ENCODE peak calls at places on chromosomes 3 and 15, in five cellular contexts. U is sigmoid colon, I is Panc1, E is ascending aorta, D is ovary. X is an unnamed sample. For H3K4me1, H3K36me3 and H3K27me3, the result is how much of the 10 kb centered on the place peaks cover.

GRCh38 chr15:57149196-57149595 is 227.1 kb upstream of the CGNL1 start:
- DNase-seq in D (no peak), I (no peak), E (no peak), U (no peak), X (no peak)

GRCh38 chr3:184380627-184381260 is 890 bp downstream of the CHRD start:
- DNase-seq in E (no peak), D (peak), I (no peak), U (peak), X (peak)

GRCh38 chr3:134956395-134956794 is 161.3 kb downstream of the EPHB1 start:
- DNase-seq in U (no peak), D (no peak), E (no peak), I (no peak), X (no peak)

GRCh38 chr15:63231717-63232116 is 42.3 kb downstream of the RAB8B start:
- DNase-seq in D (no peak), U (no peak), I (no peak), E (no peak), X (no peak)

GRCh38 chr3:107452436-107452835 is 70.3 kb upstream of the BBX start:
- DNase-seq in D (no peak), I (no peak), E (no peak), U (no peak), X (no peak)

GRCh38 chr3:132342183-132342582 is 25.0 kb downstream of the ACP3 start:
- DNase-seq in I (no peak), E (no peak), U (no peak), D (no peak), X (no peak)

GRCh38 chr3:126569390-126569975 is 10.8 kb upstream of the C3orf22 start:
- DNase-seq in U (no peak), I (no peak), E (no peak), D (no peak), X (no peak)

GRCh38 chr3:125240496-125240895 is 27.9 kb upstream of the SLC12A8 start:
- DNase-seq in E (no peak), U (no peak), D (no peak), I (no peak), X (no peak)

GRCh38 chr15:30791239-30791638 is 112.5 kb upstream of the FAN1 start:
- DNase-seq in D (no peak), E (no peak), U (no peak), I (no peak), X (no peak)

GRCh38 chr3:153350420-153350819 is 188.4 kb downstream of the RAP2B start:
- DNase-seq in E (no peak), I (no peak), D (no peak), U (no peak), X (no peak)

GRCh38 chr15:29356807-29357206 is 87.2 kb upstream of the NSMCE3 start:
- DNase-seq in U (no peak), D (no peak), E (no peak), I (no peak), X (no peak)

GRCh38 chr3:193711964-193712598 is 119.1 kb downstream of the OPA1 start:
- DNase-seq in I (no peak), U (no peak), D (no peak), E (no peak), X (no peak)

GRCh38 chr15:70492240-70493177 is 270.8 kb downstream of the UACA start:
- DNase-seq in E (no peak), U (no peak), D (no peak), I (no peak), X (no peak)

GRCh38 chr15:29533667-29534066 is 264.0 kb upstream of the NSMCE3 start:
- DNase-seq in I (no peak), E (no peak), D (no peak), U (no peak), X (no peak)

GRCh38 chr3:42257007-42257406 is 9.0 kb downstream of the CCK start:
- DNase-seq in E (no peak), I (no peak), U (no peak), D (no peak), X (no peak)

GRCh38 chr15:72599855-72600464 is 54.5 kb upstream of the GOLGA6B start:
- DNase-seq in I (peak), U (no peak), E (no peak), D (no peak), X (peak)

GRCh38 chr15:34335176-34335575 is 2.4 kb downstream of the SLC12A6 start:
- DNase-seq in E (no peak), U (no peak), I (no peak), D (no peak), X (no peak)

GRCh38 chr3:111714305-111714704 is 119.2 kb upstream of the ZBED2 start:
- DNase-seq in D (no peak), I (no peak), U (no peak), E (no peak), X (no peak)

GRCh38 chr3:9247361-9248231 is 1.9 kb downstream of the SRGAP3 start:
- DNase-seq in E (no peak), U (no peak), I (no peak), D (no peak), X (no peak)

GRCh38 chr3:168213920-168214319 is 118.2 kb upstream of the GOLIM4 start:
- DNase-seq in D (no peak), I (no peak), E (no peak), U (no peak), X (no peak)

GRCh38 chr3:172057059-172057458 is 17.7 kb downstream of the FNDC3B start:
- DNase-seq in E (no peak), D (no peak), I (no peak), U (no peak), X (no peak)

GRCh38 chr15:33844597-33844996 is 123.7 kb upstream of the CHRM5 start:
- DNase-seq in I (no peak), U (no peak), D (no peak), E (no peak), X (no peak)

GRCh38 chr3:14206548-14207177 is 28.0 kb downstream of the LSM3 start:
- DNase-seq in D (no peak), I (no peak), E (no peak), U (no peak), X (no peak)

GRCh38 chr15:91921188-91921820 is 67.8 kb downstream of the SLCO3A1 start:
- DNase-seq in D (no peak), I (no peak), U (no peak), E (no peak), X (no peak)

GRCh38 chr3:13092621-13093339 is 19.6 kb upstream of the IQSEC1 start:
- DNase-seq in I (no peak), U (peak), E (no peak), D (peak), X (no peak)

GRCh38 chr15:80177151-80177550 is 24.4 kb downstream of the FAH start:
- DNase-seq in U (no peak), I (no peak), D (no peak), E (no peak), X (no peak)

GRCh38 chr3:73848173-73848751 is 223.5 kb upstream of the PDZRN3 start:
- DNase-seq in D (no peak), E (no peak), U (no peak), I (no peak), X (peak)

GRCh38 chr15:101488300-101489164 is 975 bp downstream of the PCSK6 start:
- DNase-seq in U (no peak), E (no peak), D (no peak), I (no peak), X (no peak)

GRCh38 chr15:93247466-93248121 is 158.6 kb upstream of the RGMA start:
- DNase-seq in D (no peak), U (no peak), I (no peak), E (no peak), X (no peak)

GRCh38 chr15:101127503-101128076 is 124.3 kb downstream of the CHSY1 start:
- DNase-seq in I (no peak), E (peak), U (peak), D (peak), X (peak)

GRCh38 chr15:87619161-87619960 is 637.2 kb downstream of the NTRK3 start:
- DNase-seq in U (no peak), I (no peak), E (no peak), D (no peak), X (no peak)

GRCh38 chr3:59759298-59760169 is 709.7 kb upstream of the CFAP20DC start:
- DNase-seq in I (no peak), U (no peak), D (no peak), E (no peak), X (no peak)

GRCh38 chr3:188385295-188385694 is 231.3 kb downstream of the LPP start:
- DNase-seq in I (no peak), D (no peak), E (no peak), U (no peak), X (no peak)

GRCh38 chr3:46501702-46502101 is 3.9 kb downstream of the RTP3 start:
- DNase-seq in D (no peak), I (no peak), U (no peak), E (no peak), X (no peak)

GRCh38 chr15:29435811-29436210 is 166.2 kb upstream of the NSMCE3 start:
- DNase-seq in U (no peak), E (no peak), I (no peak), D (no peak), X (no peak)

GRCh38 chr3:14410501-14411165 is 8.2 kb downstream of the SLC6A6 start:
- DNase-seq in U (no peak), E (no peak), I (peak), D (no peak), X (no peak)

GRCh38 chr3:37862219-37862711 is 585 bp downstream of the CTDSPL start:
- DNase-seq in D (peak), I (no peak), U (peak), E (no peak), X (no peak)

GRCh38 chr15:90191795-90192494 is 9.2 kb upstream of the SEMA4B start:
- DNase-seq in I (no peak), E (no peak), U (peak), D (peak), X (peak)

GRCh38 chr3:123638936-123639680 is 54.3 kb upstream of the HACD2 start:
- DNase-seq in E (no peak), U (peak), I (no peak), D (no peak), X (no peak)

GRCh38 chr3:123641505-123641904 is 56.7 kb upstream of the HACD2 start:
- DNase-seq in I (no peak), U (peak), D (no peak), E (no peak), X (no peak)

GRCh38 chr3:123641084-123641462 is 56.2 kb upstream of the HACD2 start:
- DNase-seq in I (no peak), U (peak), E (no peak), D (no peak), X (no peak)

GRCh38 chr3:123642182-123642956 is 57.5 kb upstream of the HACD2 start:
- DNase-seq in I (peak), E (no peak), U (peak), D (peak), X (peak)

DNA sequence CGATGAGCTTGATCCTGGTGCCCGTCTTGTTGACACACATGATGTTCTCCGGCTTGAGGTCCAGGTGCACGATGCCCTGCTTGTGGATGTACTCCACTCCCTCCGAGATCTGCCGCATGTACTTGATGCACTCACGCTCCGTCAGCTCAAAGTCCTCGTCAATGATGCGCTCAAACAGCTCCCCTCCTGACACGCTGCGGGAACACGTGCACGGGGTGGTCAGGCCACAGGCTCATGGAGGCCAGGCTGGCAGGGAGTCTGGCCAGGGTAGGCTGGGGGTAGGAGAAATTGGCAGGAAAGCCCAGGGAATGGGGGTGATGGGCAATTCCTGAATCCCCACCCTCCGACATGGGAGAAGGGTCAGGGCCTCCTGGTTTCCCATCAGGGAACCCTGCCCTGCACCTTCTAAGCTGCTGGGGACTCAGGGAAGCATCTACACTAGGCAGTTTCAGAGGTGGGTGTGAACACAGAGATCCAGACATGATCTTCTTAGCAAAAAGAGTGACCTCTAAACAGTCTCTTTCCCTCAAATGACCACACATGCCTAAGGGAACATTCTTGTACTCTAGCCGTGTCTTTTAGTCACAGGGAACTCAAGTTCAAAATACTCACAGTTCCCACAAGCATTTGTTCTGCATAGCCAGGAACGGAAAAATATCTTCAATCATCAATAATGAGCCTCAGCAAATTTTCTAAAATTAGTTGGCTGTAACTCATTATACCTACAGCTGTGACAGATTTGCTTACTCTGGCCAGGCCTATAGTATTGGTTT is 55.6 kb upstream of the HACD2 start:
- DNase-seq in D (no peak), U (peak), I (no peak), E (no peak), X (no peak)
- H3K4me1 ChIP-seq in D (under half), U (half or more), I (under half), E (under half), X (under half)

GRCh38 chr15:44595246-44595645 is 58.3 kb downstream of the EIF3J start:
- DNase-seq in E (no peak), I (no peak), U (no peak), D (no peak), X (no peak)

GRCh38 chr15:44591326-44591725 is 54.4 kb downstream of the EIF3J start:
- DNase-seq in D (no peak), I (no peak), U (no peak), E (no peak), X (no peak)

GRCh38 chr15:44595656-44596510 is 58.9 kb downstream of the EIF3J start:
- DNase-seq in U (no peak), D (no peak), I (no peak), E (no peak), X (no peak)

GRCh38 chr15:44596511-44597010 is 59.6 kb downstream of the EIF3J start:
- DNase-seq in I (no peak), E (no peak), U (no peak), D (no peak), X (no peak)

GRCh38 chr15:44593042-44593736 is 56.2 kb downstream of the EIF3J start:
- DNase-seq in I (no peak), E (no peak), D (no peak), U (no peak), X (peak)
- H3K36me3 ChIP-seq in I (under half), E (half or more), D (under half), U (under half), X (half or more)

DNA sequence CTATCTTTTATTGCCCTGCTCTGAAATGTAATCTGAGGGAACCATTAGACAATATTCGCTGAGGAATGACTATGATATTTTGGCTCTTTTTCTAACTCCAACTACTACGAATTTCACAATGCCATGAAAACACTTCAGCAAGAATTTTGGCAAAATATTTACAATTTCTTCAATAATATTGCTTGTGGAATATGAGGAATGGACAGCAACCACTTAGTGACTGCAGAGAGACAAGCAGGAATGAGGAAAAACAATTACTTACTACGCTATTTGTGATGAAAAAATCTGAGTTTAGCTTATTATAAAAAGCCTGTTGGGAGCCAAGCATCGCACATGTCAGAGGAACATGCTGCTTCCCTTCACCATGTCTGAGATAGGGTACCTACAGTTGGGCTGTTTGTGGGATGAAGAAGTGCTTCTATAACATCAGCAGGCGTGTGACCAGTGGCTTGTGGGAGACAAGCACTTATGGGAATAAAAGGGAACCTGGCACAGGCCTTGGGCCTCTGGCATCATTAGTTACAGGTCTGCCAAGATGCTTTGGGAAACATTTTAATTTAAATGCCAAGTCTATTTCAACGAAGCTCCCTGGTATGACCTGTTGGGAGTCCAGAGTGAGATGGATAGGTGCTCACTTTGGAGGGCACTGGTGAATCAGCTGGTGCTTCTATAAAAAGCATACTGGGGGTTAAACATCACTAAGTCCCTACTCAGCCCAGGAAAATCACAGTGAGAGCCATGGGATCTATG is 2.7 kb upstream of the PLCL2 start:
- DNase-seq in I (no peak), U (no peak), E (no peak), D (no peak), X (no peak)
- H3K27me3 ChIP-seq in I (under half), U (under half), E (under half), D (under half), X (under half)

GRCh38 chr15:81653259-81653658 is 279.2 kb upstream of the TMC3 start:
- DNase-seq in D (no peak), U (no peak), E (no peak), I (no peak), X (no peak)
- H3K4me1 ChIP-seq in D (under half), U (under half), E (under half), I (under half), X (under half)

DNA sequence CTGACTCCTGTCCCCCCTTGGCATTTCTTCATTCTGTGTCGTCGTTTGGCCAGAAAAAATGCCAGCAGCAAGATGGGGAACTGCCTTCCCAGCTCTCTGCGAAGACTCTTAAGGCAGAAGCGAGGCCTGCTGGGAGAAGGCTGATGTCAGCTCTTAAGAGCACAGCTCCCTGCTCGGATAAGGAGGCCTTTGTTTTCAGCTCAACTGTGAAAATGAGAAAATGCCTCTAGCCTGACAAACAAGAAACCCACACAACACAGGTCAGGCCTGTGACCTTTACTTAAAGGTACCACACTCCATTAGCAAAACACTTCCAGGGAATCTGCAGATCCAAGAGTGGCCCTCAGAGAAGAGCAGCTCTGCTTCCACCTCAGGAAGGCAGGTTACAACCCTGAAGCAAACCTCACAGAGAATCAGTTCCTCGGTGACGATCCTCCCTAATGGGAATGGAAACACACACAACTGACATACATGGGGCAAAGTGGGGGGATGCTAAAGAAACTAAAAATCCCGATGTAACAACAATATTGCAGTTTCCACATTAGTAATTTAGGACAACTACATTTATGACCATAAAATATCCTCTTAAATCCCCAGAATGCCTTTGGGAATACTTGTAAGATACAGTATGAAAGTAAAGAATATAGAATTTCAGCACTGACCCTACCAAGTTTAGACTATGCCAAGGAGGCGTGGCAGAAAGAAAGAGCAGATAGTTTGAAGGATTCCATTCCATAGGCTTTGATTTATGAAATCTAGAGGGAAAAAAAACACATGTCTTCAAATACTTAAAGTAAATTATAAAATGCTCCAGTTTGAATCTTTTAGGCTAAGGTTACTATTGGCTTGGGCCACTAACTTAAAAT is 52.1 kb downstream of the VGLL4 start:
- DNase-seq in D (peak), U (peak), E (no peak), I (no peak), X (peak)
- H3K36me3 ChIP-seq in D (under half), U (under half), E (under half), I (under half), X (under half)

DNA sequence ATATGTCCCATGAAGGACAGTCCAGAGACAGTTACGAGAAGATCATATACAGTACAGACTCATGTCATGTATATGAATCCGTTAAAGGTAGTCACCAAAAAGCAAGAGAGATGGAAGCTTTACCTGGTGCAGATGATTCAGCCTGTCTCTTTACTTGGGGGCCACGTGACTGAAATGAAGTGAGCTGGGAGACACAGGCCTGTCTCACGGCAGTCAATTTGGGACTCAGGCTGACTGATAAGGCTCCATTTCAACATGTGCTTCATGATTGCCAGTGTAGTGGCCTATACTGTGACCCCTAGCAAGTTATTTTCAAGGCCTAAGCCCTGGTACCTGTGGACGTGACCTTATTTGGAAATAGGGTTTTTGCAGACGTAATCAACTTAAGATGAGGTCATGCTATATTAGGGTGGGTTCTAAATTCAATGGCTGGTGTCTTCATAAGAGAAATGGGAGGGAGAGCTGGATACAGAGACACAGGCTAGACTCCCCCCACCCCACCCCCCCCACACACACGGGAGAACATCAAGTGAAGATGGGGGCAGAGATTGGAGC is 3.0 kb upstream of the PROK2 start:
- DNase-seq in U (no peak), E (no peak), D (no peak), I (no peak), X (no peak)
- H3K27me3 ChIP-seq in U (under half), E (under half), D (under half), I (under half), X (under half)